ENCODE peak calls at places on chromosomes 2 and 18, in four cellular contexts. P is SW480; Y is stimulated activated CD4-positive, alpha-beta T cell treated with anti-CD3 and anti-CD28 coated beads, Interleukin-2, amount 100 ng/mL, for 48 hours; A is NCI-H1092 treated with DMSO at 0.1 percent for 48 hours. J is an unnamed sample.

GRCh38 chr2:200311139-200311538 is 4.6 kb downstream of the SPATS2L start:
- DNase-seq in P (no peak), Y (no peak), A (no peak), J (no peak)

GRCh38 chr2:99754215-99754614 is 264.4 kb upstream of the REV1 start:
- DNase-seq in P (no peak), Y (no peak), A (no peak), J (no peak)

GRCh38 chr18:72376256-72376655 is 167.9 kb downstream of the CBLN2 start:
- DNase-seq in P (no peak), A (no peak), Y (no peak), J (no peak)

GRCh38 chr2:2824588-2824987 is 493.5 kb upstream of the MYT1L start:
- DNase-seq in P (no peak), Y (no peak), A (no peak), J (no peak)

GRCh38 chr18:23133860-23134779 is 1.2 kb upstream of the CABLES1 start:
- DNase-seq in Y (no peak), P (peak), A (peak), J (peak)

GRCh38 chr2:165055081-165055879 is 100.0 kb upstream of the SLC38A11 start:
- DNase-seq in P (peak), A (no peak), Y (no peak), J (peak)

GRCh38 chr2:198054299-198054698 is 249.9 kb downstream of the PLCL1 start:
- DNase-seq in A (no peak), P (peak), Y (peak), J (peak)

GRCh38 chr2:126645211-126645618 is 10.7 kb upstream of the GYPC start:
- DNase-seq in A (no peak), Y (no peak), P (no peak), J (no peak)

GRCh38 chr2:160367887-160368286 is 125.7 kb downstream of the RBMS1 start:
- DNase-seq in P (peak), Y (no peak), A (no peak), J (peak)

GRCh38 chr2:240782221-240782885 is 37.7 kb downstream of the KIF1A start:
- DNase-seq in P (no peak), Y (no peak), A (no peak), J (no peak)

GRCh38 chr2:1047485-1047884 is 96.8 kb downstream of the SNTG2 start:
- DNase-seq in Y (no peak), A (no peak), P (peak), J (peak)

GRCh38 chr2:15704086-15704787 is 112.6 kb downstream of the DDX1 start:
- DNase-seq in Y (no peak), A (no peak), P (no peak), J (no peak)

GRCh38 chr2:240595381-240596079 is 9.0 kb downstream of the CAPN10 start:
- DNase-seq in P (no peak), A (no peak), Y (peak), J (peak)

GRCh38 chr2:210938228-210938627 is 381.8 kb downstream of the CPS1 start:
- DNase-seq in P (no peak), Y (no peak), A (no peak), J (no peak)

GRCh38 chr2:239934571-239935171 is 90.5 kb downstream of the NDUFA10 start:
- DNase-seq in P (peak), Y (peak), A (peak), J (peak)

GRCh38 chr2:197869501-197870111 is 65.2 kb downstream of the PLCL1 start:
- DNase-seq in P (no peak), A (no peak), Y (no peak), J (no peak)

GRCh38 chr2:45964226-45964841 is 312.9 kb downstream of the PRKCE start:
- DNase-seq in Y (no peak), P (peak), A (peak), J (peak)

GRCh38 chr2:163247151-163247872 is 408.7 kb upstream of the KCNH7 start:
- DNase-seq in A (peak), Y (no peak), P (no peak), J (no peak)

GRCh38 chr2:72602711-72603110 is 223.1 kb downstream of the EXOC6B start:
- DNase-seq in Y (no peak), A (no peak), P (no peak), J (no peak)

GRCh38 chr2:167784071-167784400 is 463.4 kb downstream of the STK39 start:
- DNase-seq in P (no peak), Y (no peak), A (peak), J (no peak)

GRCh38 chr18:48323151-48323550 is 86.0 kb downstream of the ZBTB7C start:
- DNase-seq in A (no peak), P (no peak), Y (no peak), J (no peak)

GRCh38 chr2:46032161-46032813 is 264.9 kb upstream of the EPAS1 start:
- DNase-seq in P (no peak), A (no peak), Y (no peak), J (no peak)

GRCh38 chr2:217954469-217954868 is 48.3 kb downstream of the TNS1 start:
- DNase-seq in Y (no peak), P (no peak), A (no peak), J (no peak)

GRCh38 chr2:36556847-36557246 is 41.1 kb downstream of the FEZ2 start:
- DNase-seq in A (no peak), Y (no peak), P (no peak), J (no peak)

GRCh38 chr2:2877427-2877826 is 500.2 kb downstream of the EIPR1 start:
- DNase-seq in P (no peak), Y (no peak), A (no peak), J (peak)

GRCh38 chr18:9353596-9353995 is 19.0 kb downstream of the TWSG1 start:
- DNase-seq in Y (no peak), P (no peak), A (no peak), J (no peak)

GRCh38 chr18:25830787-25831186 is 259.6 kb downstream of the SS18 start:
- DNase-seq in P (no peak), A (no peak), Y (no peak), J (no peak)

GRCh38 chr2:235911125-235911524 is 257.1 kb downstream of the GBX2 start:
- DNase-seq in Y (no peak), A (no peak), P (no peak), J (no peak)

GRCh38 chr2:19209575-19210341 is 148.7 kb downstream of the OSR1 start:
- DNase-seq in P (no peak), A (no peak), Y (no peak), J (no peak)

GRCh38 chr2:132009177-132009873 is 152.4 kb downstream of the ANKRD30BL start:
- DNase-seq in A (no peak), Y (no peak), P (no peak), J (no peak)

GRCh38 chr2:240963376-240964220 is 34.8 kb upstream of the SNED1 start:
- DNase-seq in Y (no peak), A (no peak), P (no peak), J (no peak)

GRCh38 chr2:37625781-37626548 is 45.5 kb downstream of the CDC42EP3 start:
- DNase-seq in P (no peak), A (peak), Y (peak), J (no peak)

GRCh38 chr18:48776641-48777025 is 174.1 kb downstream of the SMAD7 start:
- DNase-seq in Y (no peak), A (no peak), P (no peak), J (no peak)

GRCh38 chr2:52732849-52733395 is 1034.7 kb upstream of the CHAC2 start:
- DNase-seq in P (no peak), Y (no peak), A (no peak), J (no peak)